ENCODE peak calls at places on chromosomes 3 and 15, in ten cellular contexts. One of them, this sample, is unnamed.

GRCh38 chr3:35389907-35390306 is 249.4 kb upstream of the ARPP21 start:
- DNase-seq in nephron progenitor cell: no peak
- DNase-seq in stimulated activated CD4-positive, alpha-beta T cell treated with anti-CD3 and anti-CD28 coated beads, Interleukin-15, amount 100 ng/mL, for 24 hours: no peak
- DNase-seq in activated CD8-positive, alpha-beta memory T cell treated with anti-CD3 and anti-CD28 coated beads for 1 hour: no peak
- DNase-seq in NCI-H1436: no peak
- DNase-seq in HFF-Myc: no peak
- DNase-seq in T-helper 17 cell: no peak
- DNase-seq in stimulated activated naive CD4-positive, alpha-beta T cell: no peak
- DNase-seq in SJSA1: no peak
- DNase-seq in lung microvascular endothelial cell: peak; percentile 9
- DNase-seq in this sample: no peak

GRCh38 chr3:194575484-194576210 is 57.6 kb downstream of the TMEM44 start:
- DNase-seq in T-helper 17 cell: no peak
- DNase-seq in NCI-H1436: no peak
- DNase-seq in SJSA1: no peak
- DNase-seq in lung microvascular endothelial cell: no peak
- DNase-seq in stimulated activated naive CD4-positive, alpha-beta T cell: no peak
- DNase-seq in nephron progenitor cell: no peak
- DNase-seq in stimulated activated CD4-positive, alpha-beta T cell treated with anti-CD3 and anti-CD28 coated beads, Interleukin-15, amount 100 ng/mL, for 24 hours: no peak
- DNase-seq in HFF-Myc: no peak
- DNase-seq in activated CD8-positive, alpha-beta memory T cell treated with anti-CD3 and anti-CD28 coated beads for 1 hour: no peak
- DNase-seq in this sample: no peak

GRCh38 chr3:153026026-153026425 is 136.0 kb upstream of the RAP2B start:
- DNase-seq in SJSA1: peak; percentile 19
- DNase-seq in stimulated activated CD4-positive, alpha-beta T cell treated with anti-CD3 and anti-CD28 coated beads, Interleukin-15, amount 100 ng/mL, for 24 hours: no peak
- DNase-seq in HFF-Myc: peak; percentile 40
- DNase-seq in nephron progenitor cell: no peak
- DNase-seq in activated CD8-positive, alpha-beta memory T cell treated with anti-CD3 and anti-CD28 coated beads for 1 hour: no peak
- DNase-seq in T-helper 17 cell: no peak
- DNase-seq in NCI-H1436: peak; percentile 3
- DNase-seq in stimulated activated naive CD4-positive, alpha-beta T cell: peak; percentile 28
- DNase-seq in lung microvascular endothelial cell: peak; percentile 61
- DNase-seq in this sample: peak; percentile 19

GRCh38 chr15:77870195-77871065 is 207.1 kb downstream of the TBC1D2B start:
- DNase-seq in NCI-H1436: peak; percentile 42
- DNase-seq in stimulated activated CD4-positive, alpha-beta T cell treated with anti-CD3 and anti-CD28 coated beads, Interleukin-15, amount 100 ng/mL, for 24 hours: peak; percentile 65
- DNase-seq in activated CD8-positive, alpha-beta memory T cell treated with anti-CD3 and anti-CD28 coated beads for 1 hour: no peak
- DNase-seq in lung microvascular endothelial cell: peak; percentile 60
- DNase-seq in HFF-Myc: no peak
- DNase-seq in T-helper 17 cell: peak; percentile 17
- DNase-seq in SJSA1: peak; percentile 51
- DNase-seq in stimulated activated naive CD4-positive, alpha-beta T cell: no peak
- DNase-seq in nephron progenitor cell: peak; percentile 86
- DNase-seq in this sample: peak; percentile 37

GRCh38 chr15:73637527-73637926 is 4.3 kb upstream of the NPTN start:
- DNase-seq in lung microvascular endothelial cell: no peak
- DNase-seq in activated CD8-positive, alpha-beta memory T cell treated with anti-CD3 and anti-CD28 coated beads for 1 hour: no peak
- DNase-seq in nephron progenitor cell: no peak
- DNase-seq in NCI-H1436: no peak
- DNase-seq in T-helper 17 cell: no peak
- DNase-seq in HFF-Myc: no peak
- DNase-seq in SJSA1: no peak
- DNase-seq in stimulated activated naive CD4-positive, alpha-beta T cell: no peak
- DNase-seq in stimulated activated CD4-positive, alpha-beta T cell treated with anti-CD3 and anti-CD28 coated beads, Interleukin-15, amount 100 ng/mL, for 24 hours: no peak
- DNase-seq in this sample: no peak

GRCh38 chr3:11507719-11508118 is 136.0 kb downstream of the VGLL4 start:
- DNase-seq in stimulated activated naive CD4-positive, alpha-beta T cell: no peak
- DNase-seq in T-helper 17 cell: no peak
- DNase-seq in nephron progenitor cell: no peak
- DNase-seq in NCI-H1436: no peak
- DNase-seq in lung microvascular endothelial cell: no peak
- DNase-seq in HFF-Myc: no peak
- DNase-seq in stimulated activated CD4-positive, alpha-beta T cell treated with anti-CD3 and anti-CD28 coated beads, Interleukin-15, amount 100 ng/mL, for 24 hours: no peak
- DNase-seq in activated CD8-positive, alpha-beta memory T cell treated with anti-CD3 and anti-CD28 coated beads for 1 hour: no peak
- DNase-seq in SJSA1: peak; percentile 84
- DNase-seq in this sample: no peak

GRCh38 chr3:170953736-170954135 is 45.3 kb upstream of the EIF5A2 start:
- DNase-seq in NCI-H1436: no peak
- DNase-seq in SJSA1: no peak
- DNase-seq in activated CD8-positive, alpha-beta memory T cell treated with anti-CD3 and anti-CD28 coated beads for 1 hour: no peak
- DNase-seq in stimulated activated CD4-positive, alpha-beta T cell treated with anti-CD3 and anti-CD28 coated beads, Interleukin-15, amount 100 ng/mL, for 24 hours: no peak
- DNase-seq in nephron progenitor cell: no peak
- DNase-seq in stimulated activated naive CD4-positive, alpha-beta T cell: no peak
- DNase-seq in T-helper 17 cell: no peak
- DNase-seq in lung microvascular endothelial cell: no peak
- DNase-seq in HFF-Myc: no peak
- DNase-seq in this sample: no peak

GRCh38 chr15:26887926-26888666 is 21.2 kb downstream of the GABRA5 start:
- DNase-seq in NCI-H1436: no peak
- DNase-seq in activated CD8-positive, alpha-beta memory T cell treated with anti-CD3 and anti-CD28 coated beads for 1 hour: no peak
- DNase-seq in lung microvascular endothelial cell: no peak
- DNase-seq in nephron progenitor cell: no peak
- DNase-seq in stimulated activated CD4-positive, alpha-beta T cell treated with anti-CD3 and anti-CD28 coated beads, Interleukin-15, amount 100 ng/mL, for 24 hours: no peak
- DNase-seq in T-helper 17 cell: no peak
- DNase-seq in SJSA1: no peak
- DNase-seq in HFF-Myc: no peak
- DNase-seq in stimulated activated naive CD4-positive, alpha-beta T cell: no peak
- DNase-seq in this sample: no peak

GRCh38 chr3:147672436-147672835 is 263.3 kb downstream of the ZIC1 start:
- DNase-seq in lung microvascular endothelial cell: no peak
- DNase-seq in HFF-Myc: no peak
- DNase-seq in stimulated activated CD4-positive, alpha-beta T cell treated with anti-CD3 and anti-CD28 coated beads, Interleukin-15, amount 100 ng/mL, for 24 hours: no peak
- DNase-seq in SJSA1: no peak
- DNase-seq in NCI-H1436: no peak
- DNase-seq in stimulated activated naive CD4-positive, alpha-beta T cell: no peak
- DNase-seq in T-helper 17 cell: no peak
- DNase-seq in nephron progenitor cell: no peak
- DNase-seq in activated CD8-positive, alpha-beta memory T cell treated with anti-CD3 and anti-CD28 coated beads for 1 hour: no peak
- DNase-seq in this sample: no peak

GRCh38 chr3:119240101-119240581 is 537 bp downstream of the B4GALT4 start:
- DNase-seq in NCI-H1436: no peak
- DNase-seq in nephron progenitor cell: peak; percentile 59
- DNase-seq in stimulated activated naive CD4-positive, alpha-beta T cell: peak; percentile 30
- DNase-seq in T-helper 17 cell: no peak
- DNase-seq in HFF-Myc: no peak
- DNase-seq in lung microvascular endothelial cell: no peak
- DNase-seq in SJSA1: peak; percentile 50
- DNase-seq in stimulated activated CD4-positive, alpha-beta T cell treated with anti-CD3 and anti-CD28 coated beads, Interleukin-15, amount 100 ng/mL, for 24 hours: no peak
- DNase-seq in activated CD8-positive, alpha-beta memory T cell treated with anti-CD3 and anti-CD28 coated beads for 1 hour: no peak
- DNase-seq in this sample: no peak

GRCh38 chr3:179868715-179869114 is 168.0 kb downstream of the PEX5L start:
- DNase-seq in HFF-Myc: no peak
- DNase-seq in NCI-H1436: no peak
- DNase-seq in T-helper 17 cell: no peak
- DNase-seq in nephron progenitor cell: no peak
- DNase-seq in stimulated activated CD4-positive, alpha-beta T cell treated with anti-CD3 and anti-CD28 coated beads, Interleukin-15, amount 100 ng/mL, for 24 hours: no peak
- DNase-seq in activated CD8-positive, alpha-beta memory T cell treated with anti-CD3 and anti-CD28 coated beads for 1 hour: no peak
- DNase-seq in lung microvascular endothelial cell: no peak
- DNase-seq in stimulated activated naive CD4-positive, alpha-beta T cell: no peak
- DNase-seq in SJSA1: no peak
- DNase-seq in this sample: no peak

GRCh38 chr3:86989611-86990010 is 1.3 kb downstream of the VGLL3 start:
- DNase-seq in lung microvascular endothelial cell: no peak
- DNase-seq in NCI-H1436: no peak
- DNase-seq in activated CD8-positive, alpha-beta memory T cell treated with anti-CD3 and anti-CD28 coated beads for 1 hour: no peak
- DNase-seq in SJSA1: no peak
- DNase-seq in T-helper 17 cell: no peak
- DNase-seq in stimulated activated naive CD4-positive, alpha-beta T cell: no peak
- DNase-seq in stimulated activated CD4-positive, alpha-beta T cell treated with anti-CD3 and anti-CD28 coated beads, Interleukin-15, amount 100 ng/mL, for 24 hours: no peak
- DNase-seq in nephron progenitor cell: no peak
- DNase-seq in HFF-Myc: no peak
- DNase-seq in this sample: no peak

GRCh38 chr3:112230033-112230432 is 64.0 kb downstream of the SLC9C1 start:
- DNase-seq in activated CD8-positive, alpha-beta memory T cell treated with anti-CD3 and anti-CD28 coated beads for 1 hour: no peak
- DNase-seq in lung microvascular endothelial cell: no peak
- DNase-seq in SJSA1: no peak
- DNase-seq in HFF-Myc: no peak
- DNase-seq in stimulated activated naive CD4-positive, alpha-beta T cell: no peak
- DNase-seq in nephron progenitor cell: no peak
- DNase-seq in NCI-H1436: no peak
- DNase-seq in T-helper 17 cell: no peak
- DNase-seq in stimulated activated CD4-positive, alpha-beta T cell treated with anti-CD3 and anti-CD28 coated beads, Interleukin-15, amount 100 ng/mL, for 24 hours: no peak
- DNase-seq in this sample: no peak

GRCh38 chr15:57654136-57654845 is 52.2 kb upstream of the POLR2M start:
- DNase-seq in NCI-H1436: no peak
- DNase-seq in HFF-Myc: no peak
- DNase-seq in lung microvascular endothelial cell: peak; percentile 7
- DNase-seq in nephron progenitor cell: no peak
- DNase-seq in stimulated activated CD4-positive, alpha-beta T cell treated with anti-CD3 and anti-CD28 coated beads, Interleukin-15, amount 100 ng/mL, for 24 hours: no peak
- DNase-seq in activated CD8-positive, alpha-beta memory T cell treated with anti-CD3 and anti-CD28 coated beads for 1 hour: no peak
- DNase-seq in SJSA1: no peak
- DNase-seq in stimulated activated naive CD4-positive, alpha-beta T cell: no peak
- DNase-seq in T-helper 17 cell: no peak
- DNase-seq in this sample: no peak

GRCh38 chr3:43206632-43207031 is 79.7 kb upstream of the SNRK start:
- DNase-seq in activated CD8-positive, alpha-beta memory T cell treated with anti-CD3 and anti-CD28 coated beads for 1 hour: no peak
- DNase-seq in stimulated activated CD4-positive, alpha-beta T cell treated with anti-CD3 and anti-CD28 coated beads, Interleukin-15, amount 100 ng/mL, for 24 hours: no peak
- DNase-seq in HFF-Myc: no peak
- DNase-seq in SJSA1: no peak
- DNase-seq in stimulated activated naive CD4-positive, alpha-beta T cell: no peak
- DNase-seq in T-helper 17 cell: no peak
- DNase-seq in NCI-H1436: no peak
- DNase-seq in nephron progenitor cell: no peak
- DNase-seq in lung microvascular endothelial cell: no peak
- DNase-seq in this sample: no peak